ENCODE peak calls at places on chromosomes 4 and X, in six cellular contexts. R is activated CD8-positive, alpha-beta memory T cell treated with anti-CD3 and anti-CD28 coated beads for 24 hours; L is HCEC 1CT; M is NCI-H1092; A is AG09319; X is fibroblast of pulmonary artery. W is an unnamed sample.

GRCh38 chr4:40628888-40629287 is 776 bp downstream of the RBM47 start:
- DNase-seq in R (no peak), L (no peak), M (no peak), A (no peak), X (no peak), W (no peak)

GRCh38 chrX:78650906-78651437 is 8.2 kb downstream of the RTL3 start:
- DNase-seq in R (no peak), L (peak), M (no peak), A (peak), X (peak), W (no peak)

GRCh38 chr4:58749206-58749605 is 1639.0 kb upstream of the IGFBP7 start:
- DNase-seq in R (no peak), L (no peak), M (peak), A (no peak), X (no peak), W (no peak)

GRCh38 chr4:158770671-158771070 is 1.8 kb downstream of the FNIP2 start:
- DNase-seq in R (no peak), L (no peak), M (no peak), A (no peak), X (no peak), W (no peak)

GRCh38 chr4:40196724-40197281 is at the start of gene RHOH:
- DNase-seq in R (peak), L (no peak), M (no peak), A (no peak), X (no peak), W (no peak)

GRCh38 chr4:76199664-76200211 is 13.9 kb downstream of the SCARB2 start:
- DNase-seq in R (no peak), L (no peak), M (peak), A (no peak), X (peak), W (no peak)

GRCh38 chr4:154186035-154186434 is 305.6 kb downstream of the DCHS2 start:
- DNase-seq in R (no peak), L (no peak), M (no peak), A (no peak), X (no peak), W (no peak)

GRCh38 chr4:123553279-123553678 is 156.7 kb downstream of the SPRY1 start:
- DNase-seq in R (no peak), L (no peak), M (no peak), A (no peak), X (no peak), W (no peak)

GRCh38 chr4:19982556-19982955 is 269.1 kb upstream of the SLIT2 start:
- DNase-seq in R (no peak), L (peak), M (no peak), A (no peak), X (peak), W (no peak)

GRCh38 chr4:54484361-54484760 is 173.4 kb upstream of the KIT start:
- DNase-seq in R (no peak), L (no peak), M (no peak), A (no peak), X (no peak), W (no peak)